ENCODE peak calls at places on chromosomes 2 and 18, in seven cellular contexts. F is endothelial cell; G is NCI-H2081 treated with DMSO at 0.1 percent for 48 hours; P is central memory CD4-positive, alpha-beta T cell; U is fibroblast of mammary gland; T is astrocyte; S is mucosa of descending colon. R is an unnamed sample.

GRCh38 chr2:86783615-86784339 is 6.9 kb downstream of the CD8A start:
- DNase-seq in F (no peak), G (no peak), P (no peak), U (no peak), T (no peak), S (no peak), R (no peak)

GRCh38 chr2:43519711-43520221 is 76.1 kb downstream of the THADA start:
- DNase-seq in F (no peak), G (no peak), P (no peak), U (peak), T (peak), S (no peak), R (no peak)

GRCh38 chr2:235227607-235228006 is 266.2 kb upstream of the AGAP1 start:
- DNase-seq in F (no peak), G (no peak), P (no peak), U (no peak), T (no peak), S (no peak), R (no peak)

GRCh38 chr2:95514728-95515127 is 30.2 kb upstream of the TRIM43B start:
- DNase-seq in F (no peak), G (no peak), P (no peak), U (no peak), T (no peak), S (no peak), R (no peak)

GRCh38 chr2:140657657-140658056 is 1473.2 kb downstream of the LRP1B start:
- DNase-seq in F (no peak), G (no peak), P (no peak), U (peak), T (peak), S (no peak), R (no peak)

GRCh38 chr18:49560277-49561126 is 1.4 kb upstream of the LIPG start:
- DNase-seq in F (peak), G (no peak), P (no peak), U (peak), T (no peak), S (peak), R (no peak)

GRCh38 chr2:201433389-201433995 is 17.8 kb downstream of the TRAK2 start:
- DNase-seq in F (no peak), G (no peak), P (no peak), U (no peak), T (no peak), S (no peak), R (no peak)

GRCh38 chr2:48423376-48423775 is 106.6 kb upstream of the STON1 start:
- DNase-seq in F (no peak), G (no peak), P (no peak), U (peak), T (peak), S (no peak), R (no peak)

R was measured in HL-60.